ENCODE peak calls at places on chromosomes 4 and X, in ten cellular contexts. One of them, this sample, is unnamed.

GRCh38 chrX:138710311-138710791 is 1.2 kb downstream of the FGF13 start:
- DNase-seq in suprapubic skin: peak; percentile 50
- DNase-seq in transverse colon: no peak
- DNase-seq in psoas muscle: peak; percentile 9
- DNase-seq in lung: no peak
- DNase-seq in cardiac fibroblast: no peak
- DNase-seq in neural progenitor cell: peak; percentile 19
- DNase-seq in PC-3: no peak
- DNase-seq in cardiac muscle cell: peak; percentile 47
- DNase-seq in fibroblast of the aortic adventitia: no peak
- DNase-seq in this sample: no peak

GRCh38 chrX:150767475-150768131 is 74.4 kb downstream of the MTMR1 start:
- DNase-seq in fibroblast of the aortic adventitia: peak; percentile 60
- DNase-seq in cardiac fibroblast: peak; percentile 84
- DNase-seq in cardiac muscle cell: no peak
- DNase-seq in lung: no peak
- DNase-seq in transverse colon: no peak
- DNase-seq in PC-3: peak; percentile 28
- DNase-seq in psoas muscle: no peak
- DNase-seq in suprapubic skin: no peak
- DNase-seq in neural progenitor cell: no peak
- DNase-seq in this sample: peak; percentile 96

GRCh38 chr4:87073570-87074470 is 139.0 kb downstream of the AFF1 start:
- DNase-seq in suprapubic skin: no peak
- DNase-seq in PC-3: peak; percentile 79
- DNase-seq in psoas muscle: no peak
- DNase-seq in neural progenitor cell: peak; percentile 35
- DNase-seq in cardiac muscle cell: no peak
- DNase-seq in fibroblast of the aortic adventitia: peak; percentile 55
- DNase-seq in cardiac fibroblast: peak; percentile 44
- DNase-seq in lung: no peak
- DNase-seq in transverse colon: peak; percentile 60
- DNase-seq in this sample: no peak

GRCh38 chr4:149933883-149934282 is 118.2 kb upstream of the IQCM start:
- DNase-seq in PC-3: no peak
- DNase-seq in neural progenitor cell: no peak
- DNase-seq in lung: no peak
- DNase-seq in cardiac fibroblast: peak; percentile 41
- DNase-seq in transverse colon: no peak
- DNase-seq in suprapubic skin: no peak
- DNase-seq in cardiac muscle cell: no peak
- DNase-seq in fibroblast of the aortic adventitia: peak; percentile 35
- DNase-seq in psoas muscle: no peak
- DNase-seq in this sample: no peak

GRCh38 chrX:68358679-68359078 is 74.6 kb downstream of the OPHN1 start:
- DNase-seq in PC-3: no peak
- DNase-seq in lung: no peak
- DNase-seq in transverse colon: no peak
- DNase-seq in neural progenitor cell: no peak
- DNase-seq in cardiac fibroblast: peak; percentile 35
- DNase-seq in cardiac muscle cell: no peak
- DNase-seq in psoas muscle: no peak
- DNase-seq in fibroblast of the aortic adventitia: peak; percentile 39
- DNase-seq in suprapubic skin: no peak
- DNase-seq in this sample: no peak

GRCh38 chrX:131634900-131635299 is 91.0 kb downstream of the OR13H1 start:
- DNase-seq in transverse colon: no peak
- DNase-seq in neural progenitor cell: no peak
- DNase-seq in PC-3: no peak
- DNase-seq in suprapubic skin: no peak
- DNase-seq in psoas muscle: no peak
- DNase-seq in cardiac fibroblast: no peak
- DNase-seq in fibroblast of the aortic adventitia: no peak
- DNase-seq in cardiac muscle cell: no peak
- DNase-seq in lung: no peak
- DNase-seq in this sample: no peak

GRCh38 chrX:16785247-16786138 is 773 bp upstream of the TXLNG start:
- DNase-seq in neural progenitor cell: peak; percentile 39
- DNase-seq in fibroblast of the aortic adventitia: no peak
- DNase-seq in psoas muscle: peak; percentile 28
- DNase-seq in cardiac muscle cell: peak; percentile 49
- DNase-seq in suprapubic skin: peak; percentile 68
- DNase-seq in cardiac fibroblast: no peak
- DNase-seq in PC-3: peak; percentile 6
- DNase-seq in lung: peak; percentile 30
- DNase-seq in transverse colon: peak; percentile 46
- DNase-seq in this sample: no peak

GRCh38 chr4:159071178-159071968 is 31.5 kb upstream of the RAPGEF2 start:
- DNase-seq in lung: no peak
- DNase-seq in psoas muscle: no peak
- DNase-seq in fibroblast of the aortic adventitia: peak; percentile 65
- DNase-seq in suprapubic skin: no peak
- DNase-seq in cardiac muscle cell: no peak
- DNase-seq in PC-3: peak; percentile 71
- DNase-seq in transverse colon: no peak
- DNase-seq in neural progenitor cell: no peak
- DNase-seq in cardiac fibroblast: peak; percentile 35
- DNase-seq in this sample: peak; percentile 14

GRCh38 chrX:56786889-56787733 is 58.1 kb downstream of the NBDY start:
- DNase-seq in cardiac fibroblast: no peak
- DNase-seq in suprapubic skin: peak; percentile 11
- DNase-seq in neural progenitor cell: no peak
- DNase-seq in transverse colon: no peak
- DNase-seq in cardiac muscle cell: no peak
- DNase-seq in fibroblast of the aortic adventitia: no peak
- DNase-seq in psoas muscle: no peak
- DNase-seq in PC-3: no peak
- DNase-seq in lung: no peak
- DNase-seq in this sample: no peak

GRCh38 chr4:53804719-53805118 is 213.4 kb upstream of the LNX1 start:
- DNase-seq in transverse colon: peak; percentile 68
- DNase-seq in cardiac fibroblast: peak; percentile 20
- DNase-seq in cardiac muscle cell: no peak
- DNase-seq in PC-3: peak; percentile 70
- DNase-seq in psoas muscle: peak; percentile 17
- DNase-seq in lung: no peak
- DNase-seq in neural progenitor cell: peak; percentile 18
- DNase-seq in suprapubic skin: no peak
- DNase-seq in fibroblast of the aortic adventitia: no peak
- DNase-seq in this sample: no peak

GRCh38 chrX:96425204-96425603 is 259.4 kb upstream of the DIAPH2 start:
- DNase-seq in psoas muscle: no peak
- DNase-seq in PC-3: no peak
- DNase-seq in suprapubic skin: no peak
- DNase-seq in lung: no peak
- DNase-seq in fibroblast of the aortic adventitia: no peak
- DNase-seq in cardiac muscle cell: no peak
- DNase-seq in neural progenitor cell: no peak
- DNase-seq in cardiac fibroblast: peak; percentile 20
- DNase-seq in transverse colon: no peak
- DNase-seq in this sample: no peak

GRCh38 chr4:128519163-128519810 is 231.7 kb upstream of the PGRMC2 start:
- DNase-seq in suprapubic skin: no peak
- DNase-seq in PC-3: no peak
- DNase-seq in neural progenitor cell: no peak
- DNase-seq in cardiac fibroblast: peak; percentile 63
- DNase-seq in psoas muscle: peak; percentile 39
- DNase-seq in fibroblast of the aortic adventitia: peak; percentile 79
- DNase-seq in cardiac muscle cell: no peak
- DNase-seq in lung: no peak
- DNase-seq in transverse colon: no peak
- DNase-seq in this sample: no peak

GRCh38 chr4:83013931-83014330 is 3.3 kb upstream of the LIN54 start:
- DNase-seq in cardiac fibroblast: no peak
- DNase-seq in fibroblast of the aortic adventitia: no peak
- DNase-seq in lung: no peak
- DNase-seq in psoas muscle: no peak
- DNase-seq in neural progenitor cell: no peak
- DNase-seq in PC-3: no peak
- DNase-seq in cardiac muscle cell: no peak
- DNase-seq in suprapubic skin: no peak
- DNase-seq in transverse colon: no peak
- DNase-seq in this sample: no peak
- H3K4me3 ChIP-seq in cardiac fibroblast: no peak overlapping the region
- H3K4me3 ChIP-seq in fibroblast of the aortic adventitia: no peak overlapping the region
- H3K4me3 ChIP-seq in lung: no peak overlapping the region
- H3K4me3 ChIP-seq in psoas muscle: peak overlapping the region; percentile 87
- H3K4me3 ChIP-seq in neural progenitor cell: no peak overlapping the region
- H3K4me3 ChIP-seq in PC-3: peak overlapping the region; percentile 70
- H3K4me3 ChIP-seq in cardiac muscle cell: no peak overlapping the region
- H3K4me3 ChIP-seq in suprapubic skin: peak overlapping the region; percentile 90
- H3K4me3 ChIP-seq in transverse colon: no peak overlapping the region
- H3K4me3 ChIP-seq in this sample: no peak overlapping the region

GRCh38 chrX:115639481-115639880 is 78.5 kb downstream of the PLS3 start:
- DNase-seq in transverse colon: no peak
- DNase-seq in lung: no peak
- DNase-seq in neural progenitor cell: peak; percentile 34
- DNase-seq in psoas muscle: no peak
- DNase-seq in cardiac fibroblast: no peak
- DNase-seq in fibroblast of the aortic adventitia: no peak
- DNase-seq in cardiac muscle cell: no peak
- DNase-seq in suprapubic skin: no peak
- DNase-seq in PC-3: no peak
- DNase-seq in this sample: no peak

GRCh38 chrX:115642304-115642703 is 81.3 kb downstream of the PLS3 start:
- DNase-seq in neural progenitor cell: peak; percentile 5
- DNase-seq in cardiac fibroblast: no peak
- DNase-seq in cardiac muscle cell: peak; percentile 19
- DNase-seq in PC-3: no peak
- DNase-seq in psoas muscle: no peak
- DNase-seq in fibroblast of the aortic adventitia: no peak
- DNase-seq in lung: no peak
- DNase-seq in suprapubic skin: no peak
- DNase-seq in transverse colon: no peak
- DNase-seq in this sample: no peak

DNA sequence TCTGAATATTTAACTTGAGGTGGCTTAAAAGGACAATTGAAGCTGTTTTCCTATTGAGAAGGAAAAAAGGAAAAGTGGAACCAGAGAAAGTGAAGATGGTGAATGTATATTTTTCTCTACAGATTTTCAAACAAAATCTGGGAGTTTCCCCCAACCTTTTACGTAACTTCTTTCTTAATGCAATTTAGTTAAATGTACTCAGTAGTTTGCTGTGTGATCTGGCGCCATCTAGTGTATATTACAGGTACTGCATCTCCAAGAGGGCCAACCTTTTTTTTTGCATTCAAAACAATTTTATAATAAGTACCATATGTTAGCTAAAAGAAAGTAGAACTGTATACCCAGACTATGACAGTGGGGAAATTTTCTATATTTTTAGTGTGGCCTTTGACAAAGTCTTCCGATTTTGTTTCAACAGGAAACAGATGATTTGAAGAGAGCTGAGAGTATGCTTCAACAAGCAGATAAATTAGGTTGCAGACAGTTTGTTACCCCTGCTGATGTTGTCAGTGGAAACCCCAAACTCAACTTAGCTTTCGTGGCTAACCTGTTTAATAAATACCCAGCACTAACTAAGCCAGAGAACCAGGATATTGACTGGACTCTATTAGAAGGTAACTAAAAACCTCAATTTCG is 82.0 kb downstream of the PLS3 start:
- DNase-seq in neural progenitor cell: peak; percentile 44
- DNase-seq in PC-3: peak; percentile 75
- DNase-seq in psoas muscle: no peak
- DNase-seq in cardiac muscle cell: peak; percentile 54
- DNase-seq in cardiac fibroblast: peak; percentile 71
- DNase-seq in suprapubic skin: no peak
- DNase-seq in transverse colon: peak; percentile 14
- DNase-seq in fibroblast of the aortic adventitia: peak; percentile 89
- DNase-seq in lung: no peak
- DNase-seq in this sample: peak; percentile 81
- TF ChIP-seq CTCF in neural progenitor cell: peak; percentile 100
- TF ChIP-seq CTCF in PC-3: peak; percentile 91
- TF ChIP-seq CTCF in psoas muscle: peak; percentile 99
- TF ChIP-seq CTCF in cardiac muscle cell: peak; percentile 64
- TF ChIP-seq CTCF in cardiac fibroblast: peak; percentile 64
- TF ChIP-seq CTCF in suprapubic skin: peak; percentile 98
- TF ChIP-seq CTCF in transverse colon: peak; percentile 77
- TF ChIP-seq CTCF in fibroblast of the aortic adventitia: peak; percentile 93
- TF ChIP-seq CTCF in lung: peak; percentile 86
- TF ChIP-seq CTCF in this sample: peak; percentile 78

GRCh38 chr4:153398713-153399112 is 54.2 kb downstream of the MND1 start:
- DNase-seq in cardiac muscle cell: no peak
- DNase-seq in psoas muscle: no peak
- DNase-seq in cardiac fibroblast: no peak
- DNase-seq in suprapubic skin: no peak
- DNase-seq in lung: no peak
- DNase-seq in PC-3: no peak
- DNase-seq in fibroblast of the aortic adventitia: no peak
- DNase-seq in neural progenitor cell: no peak
- DNase-seq in transverse colon: no peak
- DNase-seq in this sample: no peak
- H3K4me3 ChIP-seq in cardiac muscle cell: no peak overlapping the region
- H3K4me3 ChIP-seq in psoas muscle: no peak overlapping the region
- H3K4me3 ChIP-seq in cardiac fibroblast: no peak overlapping the region
- H3K4me3 ChIP-seq in suprapubic skin: no peak overlapping the region
- H3K4me3 ChIP-seq in lung: no peak overlapping the region
- H3K4me3 ChIP-seq in PC-3: no peak overlapping the region
- H3K4me3 ChIP-seq in fibroblast of the aortic adventitia: no peak overlapping the region
- H3K4me3 ChIP-seq in neural progenitor cell: no peak overlapping the region
- H3K4me3 ChIP-seq in transverse colon: no peak overlapping the region
- H3K4me3 ChIP-seq in this sample: no peak overlapping the region

DNA sequence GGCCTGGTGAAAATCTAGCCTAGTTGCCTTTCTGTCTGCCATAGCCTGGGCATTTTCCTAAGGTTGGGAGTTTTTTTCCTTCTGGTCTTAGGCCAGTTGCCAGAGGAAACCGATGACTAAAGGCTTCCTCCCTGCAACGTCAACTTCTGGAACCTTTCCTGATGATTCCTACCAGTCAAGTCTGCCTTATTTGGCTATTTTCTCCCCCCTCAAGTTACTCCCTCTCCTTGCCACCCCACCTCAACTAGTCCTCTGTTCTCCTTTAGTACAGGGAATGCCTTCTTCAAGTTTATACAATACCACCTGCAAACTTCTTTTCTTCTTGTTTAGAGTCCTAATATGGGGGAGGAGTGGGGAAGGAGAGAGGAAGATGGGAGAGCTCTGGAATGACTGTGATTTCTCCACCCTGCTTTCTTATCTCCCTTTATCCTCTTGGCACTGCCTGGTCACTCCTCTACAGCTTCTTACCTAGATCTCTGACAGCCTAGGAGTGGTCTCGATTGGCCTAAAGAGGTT is 10.6 kb downstream of the MSN start:
- DNase-seq in fibroblast of the aortic adventitia: peak; percentile 95
- DNase-seq in lung: no peak
- DNase-seq in psoas muscle: no peak
- DNase-seq in transverse colon: no peak
- DNase-seq in cardiac muscle cell: no peak
- DNase-seq in PC-3: peak; percentile 91
- DNase-seq in suprapubic skin: no peak
- DNase-seq in cardiac fibroblast: peak; percentile 93
- DNase-seq in neural progenitor cell: no peak
- DNase-seq in this sample: peak; percentile 86
- TF ChIP-seq CTCF in fibroblast of the aortic adventitia: no peak
- TF ChIP-seq CTCF in lung: no peak
- TF ChIP-seq CTCF in psoas muscle: no peak
- TF ChIP-seq CTCF in transverse colon: no peak
- TF ChIP-seq CTCF in cardiac muscle cell: no peak
- TF ChIP-seq CTCF in PC-3: no peak
- TF ChIP-seq CTCF in suprapubic skin: no peak
- TF ChIP-seq CTCF in cardiac fibroblast: no peak
- TF ChIP-seq CTCF in neural progenitor cell: no peak
- TF ChIP-seq CTCF in this sample: no peak

This sample was measured in fibroblast of villous mesenchyme.